ENCODE peak calls at places on chromosomes 6 and 20, in five cellular contexts. F is glutamatergic neuron, D is breast epithelium, T is pancreas, J is fibroblast of the aortic adventitia. V is an unnamed sample.

GRCh38 chr6:155116571-155116910 is 121.4 kb downstream of the TIAM2 start:
- DNase-seq in F (no peak), D (no peak), T (no peak), J (no peak), V (no peak)

GRCh38 chr6:145070791-145071190 is 664.5 kb downstream of the EPM2A start:
- DNase-seq in F (no peak), D (no peak), T (no peak), J (peak; percentile 14), V (no peak)

GRCh38 chr6:12324096-12324495 is 33.9 kb downstream of the EDN1 start:
- DNase-seq in F (no peak), D (peak; percentile 79), T (no peak), J (peak; percentile 51), V (no peak)

GRCh38 chr6:79668381-79668780 is 37.3 kb downstream of the SH3BGRL2 start:
- DNase-seq in F (no peak), D (no peak), T (no peak), J (no peak), V (no peak)

GRCh38 chr6:139920027-139920851 is 545.8 kb upstream of the CITED2 start:
- DNase-seq in F (peak; percentile 32), D (no peak), T (no peak), J (no peak), V (no peak)

GRCh38 chr6:42405025-42405424 is 46.7 kb downstream of the TRERF1 start:
- DNase-seq in F (no peak), D (no peak), T (no peak), J (peak; percentile 74), V (no peak)

GRCh38 chr6:104286641-104287040 is 573.1 kb downstream of the HACE1 start:
- DNase-seq in F (no peak), D (no peak), T (no peak), J (no peak), V (no peak)

GRCh38 chr20:59751075-59751711 is 146.9 kb downstream of the PHACTR3 start:
- DNase-seq in F (peak; percentile 94), D (peak; percentile 22), T (peak; percentile 41), J (peak; percentile 9), V (no peak)

GRCh38 chr6:25488156-25488555 is 163.9 kb upstream of the SCGN start:
- DNase-seq in F (no peak), D (no peak), T (no peak), J (no peak), V (no peak)

GRCh38 chr6:12051861-12052368 is 39.8 kb downstream of the HIVEP1 start:
- DNase-seq in F (no peak), D (no peak), T (no peak), J (no peak), V (no peak)

GRCh38 chr6:52435345-52435744 is 15.2 kb downstream of the EFHC1 start:
- DNase-seq in F (no peak), D (no peak), T (no peak), J (no peak), V (no peak)

GRCh38 chr6:99110004-99110403 is 162.3 kb upstream of the FBXL4 start:
- DNase-seq in F (no peak), D (no peak), T (peak; percentile 15), J (no peak), V (no peak)

GRCh38 chr20:51884561-51884960 is 82.2 kb upstream of the SALL4 start:
- DNase-seq in F (no peak), D (no peak), T (no peak), J (peak; percentile 51), V (no peak)

GRCh38 chr6:29005183-29005885 is at the start of gene ZNF311:
- DNase-seq in F (peak; percentile 41), D (no peak), T (peak; percentile 66), J (peak; percentile 64), V (no peak)

GRCh38 chr20:52794853-52795252 is 177.3 kb upstream of the TSHZ2 start:
- DNase-seq in F (no peak), D (no peak), T (no peak), J (no peak), V (no peak)

GRCh38 chr6:139508023-139508422 is 133.6 kb upstream of the CITED2 start:
- DNase-seq in F (no peak), D (no peak), T (no peak), J (peak; percentile 22), V (no peak)

GRCh38 chr20:52231230-52231746 is 39.7 kb upstream of the ZFP64 start:
- DNase-seq in F (no peak), D (no peak), T (no peak), J (no peak), V (no peak)

GRCh38 chr6:92806254-92806653 is 613.1 kb downstream of the EPHA7 start:
- DNase-seq in F (no peak), D (no peak), T (no peak), J (no peak), V (no peak)

GRCh38 chr6:92810913-92811312 is 608.4 kb downstream of the EPHA7 start:
- DNase-seq in F (peak; percentile 67), D (no peak), T (peak; percentile 16), J (peak; percentile 19), V (no peak)
- TF ChIP-seq CTCF in F (peak; percentile 79), D (peak; percentile 17), T (peak; percentile 31), J (peak; percentile 53), V (no peak)

DNA sequence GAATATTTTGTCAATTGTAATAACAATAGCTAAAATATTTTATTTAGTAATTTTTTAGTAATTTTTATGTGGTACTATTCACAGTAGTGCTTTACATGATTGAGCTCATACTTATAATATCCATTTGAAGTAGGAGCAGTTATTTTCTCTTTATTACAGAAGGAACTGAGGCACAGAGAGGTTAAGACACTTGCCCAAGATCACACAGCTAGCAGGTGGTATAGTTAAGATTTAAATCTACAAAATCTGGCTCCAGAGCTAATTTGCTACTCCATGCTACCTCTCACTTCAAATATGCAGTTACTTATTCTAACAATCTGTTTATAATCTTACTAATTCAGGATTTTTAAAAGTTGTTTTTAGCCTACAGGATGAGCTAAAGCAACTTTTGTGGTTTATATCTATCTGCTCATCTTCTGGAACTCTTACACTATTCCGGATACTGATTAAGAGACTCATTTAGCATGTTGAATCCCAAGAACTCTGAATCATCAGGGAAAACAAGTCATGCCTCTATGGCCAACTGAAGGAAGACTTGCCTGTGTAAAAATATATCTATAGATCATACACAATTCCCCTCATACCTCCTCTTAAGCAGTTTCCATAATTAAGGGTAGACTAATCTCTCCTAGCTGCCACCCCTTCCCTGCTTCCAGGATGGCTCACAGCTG is 324.2 kb downstream of the UBE3D start:
- DNase-seq in F (no peak), D (no peak), T (no peak), J (no peak), V (no peak)
- TF ChIP-seq CTCF in F (no peak), D (no peak), T (no peak), J (no peak), V (no peak)

DNA sequence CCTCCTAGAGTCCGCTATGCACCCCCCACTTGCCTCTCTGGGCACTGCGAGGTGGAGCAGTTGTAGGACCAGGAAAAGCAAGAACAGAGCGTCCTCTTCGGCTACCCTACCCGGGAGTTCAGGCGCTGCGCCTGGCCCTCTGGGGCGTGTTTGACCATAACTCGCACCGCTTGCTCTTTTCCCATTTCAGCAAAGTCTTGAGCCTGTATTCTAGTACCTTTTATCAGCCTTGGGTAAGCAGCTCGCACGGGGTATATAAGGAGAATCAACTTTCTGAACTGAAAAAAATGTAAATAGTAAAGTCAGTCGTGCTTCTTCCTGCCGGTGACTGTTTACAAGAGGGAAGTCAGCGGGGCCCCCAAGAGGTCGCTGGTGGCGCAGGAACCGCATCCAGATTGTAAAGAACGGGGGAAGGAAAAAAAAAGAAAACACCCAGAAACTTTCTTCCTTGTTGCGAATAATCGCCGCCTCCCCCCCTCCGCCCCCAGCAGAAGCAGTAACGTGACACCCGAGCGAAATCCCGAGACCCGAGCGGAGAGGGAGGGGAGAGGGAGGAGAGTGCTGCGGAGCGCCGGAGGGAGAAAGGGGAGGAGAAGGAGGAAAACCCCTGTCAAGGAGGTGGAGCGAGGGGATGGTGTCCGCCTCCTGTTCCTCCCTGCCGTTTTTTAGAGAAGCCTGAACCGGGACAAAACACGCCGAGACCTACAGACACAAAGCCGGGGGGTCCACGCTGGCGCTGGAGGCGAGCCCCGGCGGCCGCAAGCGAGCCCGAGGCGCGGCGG is at the start of gene UST:
- DNase-seq in F (peak; percentile 60), D (peak; percentile 83), T (peak; percentile 91), J (peak; percentile 97), V (peak; percentile 62)
- TF ChIP-seq CTCF in F (no peak), D (no peak), T (no peak), J (peak; percentile 57), V (peak; percentile 60)

GRCh38 chr6:167782698-167783517 is 43.8 kb upstream of the AFDN start:
- DNase-seq in F (no peak), D (no peak), T (no peak), J (no peak), V (no peak)
- TF ChIP-seq CTCF in F (no peak), D (no peak), T (no peak), J (no peak), V (no peak)

GRCh38 chr6:136823128-136823660 is 802 bp downstream of the PEX7 start:
- DNase-seq in F (no peak), D (no peak), T (no peak), J (no peak), V (no peak)
- TF ChIP-seq CTCF in F (peak; percentile 16), D (peak; percentile 0), T (no peak), J (no peak), V (peak; percentile 36)

GRCh38 chr20:20843982-20844381 is 131.5 kb upstream of the RALGAPA2 start:
- DNase-seq in F (no peak), D (no peak), T (no peak), J (no peak), V (no peak)
- TF ChIP-seq CTCF in F (no peak), D (no peak), T (no peak), J (no peak), V (no peak)

DNA sequence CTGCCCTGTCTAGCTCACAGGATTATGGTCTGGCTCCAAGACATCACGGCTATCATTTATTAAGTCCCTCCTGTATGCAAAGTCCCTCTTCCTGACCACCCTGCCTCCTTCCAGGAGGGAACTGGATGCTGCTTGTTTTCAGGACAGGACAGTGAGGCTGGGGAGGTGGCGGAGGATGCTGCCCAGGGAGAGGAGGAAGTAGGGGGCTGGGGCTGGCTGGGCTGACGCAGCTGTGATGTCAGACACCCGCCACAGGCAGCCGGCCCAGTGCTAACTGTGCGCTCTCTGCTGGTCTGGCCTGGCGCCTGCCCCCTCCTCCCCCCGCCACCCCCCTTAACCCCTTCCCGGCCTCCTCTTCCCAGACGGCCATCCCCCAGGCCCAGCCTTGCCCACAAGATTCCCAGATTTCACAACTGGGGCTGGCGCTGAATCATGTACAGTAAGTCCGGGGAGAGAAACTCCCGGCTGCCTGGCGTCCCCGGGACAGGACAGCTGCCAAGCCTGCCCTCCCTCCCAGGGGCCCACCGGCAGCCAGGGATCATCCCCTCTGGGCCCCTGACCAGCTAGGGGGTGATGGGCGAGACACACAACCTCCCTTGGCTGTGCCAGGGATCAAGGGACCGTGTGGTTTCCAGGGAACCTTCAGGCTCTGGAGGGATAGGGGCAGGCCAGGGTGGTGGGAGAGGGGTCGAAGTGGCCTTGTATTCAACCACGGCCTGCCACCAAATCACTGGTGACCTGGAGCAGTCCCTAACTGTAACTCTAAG is 118.1 kb downstream of the CEBPB start:
- DNase-seq in F (no peak), D (peak; percentile 88), T (peak; percentile 78), J (peak; percentile 99), V (no peak)
- TF ChIP-seq CTCF in F (no peak), D (no peak), T (no peak), J (peak; percentile 19), V (no peak)

GRCh38 chr6:131782764-131783163 is 25.1 kb upstream of the ENPP1 start:
- DNase-seq in F (no peak), D (no peak), T (peak; percentile 18), J (no peak), V (no peak)
- TF ChIP-seq CTCF in F (no peak), D (peak; percentile 21), T (peak; percentile 13), J (peak; percentile 6), V (no peak)

GRCh38 chr20:55424446-55424845 is 580.9 kb downstream of the CBLN4 start:
- DNase-seq in F (no peak), D (no peak), T (no peak), J (no peak), V (no peak)

GRCh38 chr20:55424968-55425367 is 580.4 kb downstream of the CBLN4 start:
- DNase-seq in F (no peak), D (no peak), T (no peak), J (no peak), V (no peak)
- TF ChIP-seq CTCF in F (no peak), D (no peak), T (no peak), J (no peak), V (no peak)